ENCODE peak calls at places on chromosomes 13 and 19, in eight cellular contexts. One of them, this sample, is unnamed.

GRCh38 chr19:3210347-3211017 is 14.0 kb upstream of the CELF5 start:
- DNase-seq in OCI-LY7: peak
- DNase-seq in lower leg skin: peak
- DNase-seq in HFF-Myc: peak
- DNase-seq in tibial nerve: no peak
- DNase-seq in activated B cell treated with CpG ODN at 0.5 μM for 24 hours: peak
- DNase-seq in PC-3: peak
- DNase-seq in cardiac fibroblast: peak
- DNase-seq in this sample: peak

GRCh38 chr19:29216021-29216420 is 3.1 kb upstream of the UQCRFS1 start:
- DNase-seq in tibial nerve: no peak
- DNase-seq in HFF-Myc: no peak
- DNase-seq in cardiac fibroblast: no peak
- DNase-seq in PC-3: no peak
- DNase-seq in activated B cell treated with CpG ODN at 0.5 μM for 24 hours: no peak
- DNase-seq in lower leg skin: no peak
- DNase-seq in OCI-LY7: no peak
- DNase-seq in this sample: no peak

GRCh38 chr19:47156861-47157454 is 26.3 kb downstream of the SAE1 start:
- DNase-seq in lower leg skin: no peak
- DNase-seq in tibial nerve: no peak
- DNase-seq in PC-3: no peak
- DNase-seq in OCI-LY7: no peak
- DNase-seq in HFF-Myc: no peak
- DNase-seq in activated B cell treated with CpG ODN at 0.5 μM for 24 hours: no peak
- DNase-seq in cardiac fibroblast: no peak
- DNase-seq in this sample: no peak

GRCh38 chr19:58558623-58559274 is 338 bp upstream of the UBE2M start:
- DNase-seq in PC-3: peak
- DNase-seq in lower leg skin: peak
- DNase-seq in activated B cell treated with CpG ODN at 0.5 μM for 24 hours: peak
- DNase-seq in tibial nerve: peak
- DNase-seq in cardiac fibroblast: peak
- DNase-seq in HFF-Myc: peak
- DNase-seq in OCI-LY7: peak
- DNase-seq in this sample: peak

GRCh38 chr19:18470153-18470552 is 32.2 kb upstream of the ISYNA1 start:
- DNase-seq in tibial nerve: no peak
- DNase-seq in lower leg skin: no peak
- DNase-seq in HFF-Myc: no peak
- DNase-seq in OCI-LY7: peak
- DNase-seq in cardiac fibroblast: no peak
- DNase-seq in activated B cell treated with CpG ODN at 0.5 μM for 24 hours: no peak
- DNase-seq in PC-3: no peak
- DNase-seq in this sample: no peak

GRCh38 chr13:105410602-105411001 is 1124.9 kb downstream of the EFNB2 start:
- DNase-seq in activated B cell treated with CpG ODN at 0.5 μM for 24 hours: no peak
- DNase-seq in PC-3: peak
- DNase-seq in cardiac fibroblast: peak
- DNase-seq in HFF-Myc: peak
- DNase-seq in OCI-LY7: no peak
- DNase-seq in lower leg skin: peak
- DNase-seq in tibial nerve: peak
- DNase-seq in this sample: peak

GRCh38 chr13:21365574-21365973 is 93.5 kb downstream of the ZDHHC20 start:
- DNase-seq in activated B cell treated with CpG ODN at 0.5 μM for 24 hours: no peak
- DNase-seq in lower leg skin: no peak
- DNase-seq in tibial nerve: no peak
- DNase-seq in PC-3: no peak
- DNase-seq in OCI-LY7: no peak
- DNase-seq in cardiac fibroblast: no peak
- DNase-seq in HFF-Myc: no peak
- DNase-seq in this sample: no peak

GRCh38 chr19:13022859-13023636 is 27.8 kb downstream of the NFIX start:
- DNase-seq in activated B cell treated with CpG ODN at 0.5 μM for 24 hours: no peak
- DNase-seq in cardiac fibroblast: peak
- DNase-seq in HFF-Myc: peak
- DNase-seq in PC-3: peak
- DNase-seq in OCI-LY7: no peak
- DNase-seq in tibial nerve: peak
- DNase-seq in lower leg skin: peak
- DNase-seq in this sample: no peak

GRCh38 chr13:47287291-47287751 is 390.5 kb upstream of the HTR2A start:
- DNase-seq in OCI-LY7: no peak
- DNase-seq in PC-3: peak
- DNase-seq in tibial nerve: no peak
- DNase-seq in lower leg skin: no peak
- DNase-seq in activated B cell treated with CpG ODN at 0.5 μM for 24 hours: no peak
- DNase-seq in HFF-Myc: no peak
- DNase-seq in cardiac fibroblast: peak
- DNase-seq in this sample: no peak

GRCh38 chr13:36067619-36068456 is 63.3 kb downstream of the DCLK1 start:
- DNase-seq in HFF-Myc: no peak
- DNase-seq in tibial nerve: no peak
- DNase-seq in OCI-LY7: no peak
- DNase-seq in lower leg skin: no peak
- DNase-seq in activated B cell treated with CpG ODN at 0.5 μM for 24 hours: no peak
- DNase-seq in PC-3: no peak
- DNase-seq in cardiac fibroblast: no peak
- DNase-seq in this sample: no peak

GRCh38 chr13:31880849-31881494 is 141.6 kb downstream of the RXFP2 start:
- DNase-seq in activated B cell treated with CpG ODN at 0.5 μM for 24 hours: no peak
- DNase-seq in cardiac fibroblast: peak
- DNase-seq in tibial nerve: no peak
- DNase-seq in lower leg skin: no peak
- DNase-seq in PC-3: no peak
- DNase-seq in HFF-Myc: no peak
- DNase-seq in OCI-LY7: no peak
- DNase-seq in this sample: no peak

GRCh38 chr13:31885994-31886393 is 145.6 kb upstream of the FRY start:
- DNase-seq in cardiac fibroblast: peak
- DNase-seq in HFF-Myc: no peak
- DNase-seq in lower leg skin: no peak
- DNase-seq in tibial nerve: no peak
- DNase-seq in OCI-LY7: no peak
- DNase-seq in activated B cell treated with CpG ODN at 0.5 μM for 24 hours: no peak
- DNase-seq in PC-3: no peak
- DNase-seq in this sample: no peak

GRCh38 chr13:31884556-31884955 is 145.2 kb downstream of the RXFP2 start:
- DNase-seq in tibial nerve: no peak
- DNase-seq in cardiac fibroblast: no peak
- DNase-seq in lower leg skin: no peak
- DNase-seq in OCI-LY7: no peak
- DNase-seq in activated B cell treated with CpG ODN at 0.5 μM for 24 hours: no peak
- DNase-seq in HFF-Myc: no peak
- DNase-seq in PC-3: no peak
- DNase-seq in this sample: no peak

GRCh38 chr13:31881495-31881882 is 142.2 kb downstream of the RXFP2 start:
- DNase-seq in tibial nerve: no peak
- DNase-seq in lower leg skin: no peak
- DNase-seq in HFF-Myc: no peak
- DNase-seq in activated B cell treated with CpG ODN at 0.5 μM for 24 hours: no peak
- DNase-seq in PC-3: no peak
- DNase-seq in OCI-LY7: no peak
- DNase-seq in cardiac fibroblast: no peak
- DNase-seq in this sample: no peak

DNA sequence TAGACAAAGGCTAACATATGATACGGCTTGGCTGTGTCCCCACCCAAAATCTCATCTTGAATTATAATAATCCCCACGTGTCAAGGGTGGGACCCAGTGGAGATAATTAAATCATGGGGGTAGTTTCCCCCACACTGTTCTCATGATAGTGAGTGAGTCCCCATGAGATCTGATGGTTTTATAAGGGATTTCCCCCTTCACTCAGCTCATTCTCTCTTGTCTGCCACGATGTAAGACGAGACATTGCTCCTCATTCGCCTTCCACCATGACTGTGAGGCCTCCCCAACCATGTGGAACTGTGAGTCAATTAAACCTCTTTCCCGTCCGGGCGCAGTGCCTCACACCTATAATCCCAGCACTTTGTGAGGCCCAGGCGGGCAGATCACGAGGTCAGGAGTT is 143.5 kb downstream of the RXFP2 start:
- DNase-seq in cardiac fibroblast: no peak
- DNase-seq in lower leg skin: no peak
- DNase-seq in HFF-Myc: no peak
- DNase-seq in tibial nerve: no peak
- DNase-seq in PC-3: no peak
- DNase-seq in activated B cell treated with CpG ODN at 0.5 μM for 24 hours: no peak
- DNase-seq in OCI-LY7: no peak
- DNase-seq in this sample: no peak
- TF ChIP-seq CTCF in cardiac fibroblast: no peak
- TF ChIP-seq CTCF in lower leg skin: no peak
- TF ChIP-seq CTCF in HFF-Myc: no peak
- TF ChIP-seq CTCF in tibial nerve: no peak
- TF ChIP-seq CTCF in PC-3: no peak
- TF ChIP-seq CTCF in activated B cell treated with CpG ODN at 0.5 μM for 24 hours: no peak
- TF ChIP-seq CTCF in OCI-LY7: no peak
- TF ChIP-seq CTCF in this sample: no peak

GRCh38 chr13:67224148-67224846 is 5.8 kb downstream of the PCDH9 start:
- DNase-seq in cardiac fibroblast: peak
- DNase-seq in lower leg skin: peak
- DNase-seq in HFF-Myc: peak
- DNase-seq in PC-3: peak
- DNase-seq in OCI-LY7: peak
- DNase-seq in tibial nerve: peak
- DNase-seq in activated B cell treated with CpG ODN at 0.5 μM for 24 hours: peak
- DNase-seq in this sample: no peak
- TF ChIP-seq CTCF in cardiac fibroblast: peak
- TF ChIP-seq CTCF in lower leg skin: peak
- TF ChIP-seq CTCF in HFF-Myc: peak
- TF ChIP-seq CTCF in PC-3: peak
- TF ChIP-seq CTCF in OCI-LY7: peak
- TF ChIP-seq CTCF in tibial nerve: peak
- TF ChIP-seq CTCF in activated B cell treated with CpG ODN at 0.5 μM for 24 hours: no peak
- TF ChIP-seq CTCF in this sample: peak

GRCh38 chr19:16804176-16804575 is 25.0 kb upstream of the SIN3B start:
- DNase-seq in PC-3: no peak
- DNase-seq in HFF-Myc: no peak
- DNase-seq in activated B cell treated with CpG ODN at 0.5 μM for 24 hours: no peak
- DNase-seq in cardiac fibroblast: no peak
- DNase-seq in lower leg skin: no peak
- DNase-seq in tibial nerve: no peak
- DNase-seq in OCI-LY7: no peak
- DNase-seq in this sample: no peak

GRCh38 chr19:16795731-16796130 is 33.5 kb upstream of the SIN3B start:
- DNase-seq in HFF-Myc: no peak
- DNase-seq in cardiac fibroblast: no peak
- DNase-seq in OCI-LY7: peak
- DNase-seq in activated B cell treated with CpG ODN at 0.5 μM for 24 hours: no peak
- DNase-seq in PC-3: no peak
- DNase-seq in lower leg skin: no peak
- DNase-seq in tibial nerve: no peak
- DNase-seq in this sample: no peak

GRCh38 chr19:16797876-16798275 is 31.3 kb upstream of the SIN3B start:
- DNase-seq in activated B cell treated with CpG ODN at 0.5 μM for 24 hours: no peak
- DNase-seq in tibial nerve: no peak
- DNase-seq in PC-3: no peak
- DNase-seq in lower leg skin: no peak
- DNase-seq in cardiac fibroblast: no peak
- DNase-seq in HFF-Myc: no peak
- DNase-seq in OCI-LY7: no peak
- DNase-seq in this sample: no peak

GRCh38 chr19:16799740-16800139 is 29.5 kb upstream of the SIN3B start:
- DNase-seq in HFF-Myc: no peak
- DNase-seq in PC-3: no peak
- DNase-seq in cardiac fibroblast: no peak
- DNase-seq in tibial nerve: no peak
- DNase-seq in OCI-LY7: no peak
- DNase-seq in activated B cell treated with CpG ODN at 0.5 μM for 24 hours: no peak
- DNase-seq in lower leg skin: no peak
- DNase-seq in this sample: no peak

DNA sequence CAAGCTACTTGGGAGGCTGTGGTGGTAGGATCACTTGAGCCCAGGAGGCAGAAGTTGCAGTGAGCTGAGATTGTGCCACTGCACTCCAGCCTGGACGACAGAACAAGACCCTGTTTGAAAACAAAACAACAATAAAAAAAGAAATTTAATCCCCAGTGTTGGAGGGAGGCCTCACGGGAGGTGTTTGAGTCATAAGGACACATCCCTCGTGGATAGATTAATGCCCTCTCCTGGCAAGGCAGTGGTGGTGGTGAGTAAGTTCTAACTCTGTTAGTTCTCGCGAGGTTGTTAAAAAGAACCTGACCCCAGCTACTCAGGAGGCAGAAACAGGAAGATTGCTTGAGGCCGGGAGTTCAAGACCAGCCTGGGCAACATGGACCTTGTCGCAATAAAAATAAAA is 27.6 kb upstream of the SIN3B start:
- DNase-seq in activated B cell treated with CpG ODN at 0.5 μM for 24 hours: no peak
- DNase-seq in lower leg skin: no peak
- DNase-seq in HFF-Myc: no peak
- DNase-seq in tibial nerve: no peak
- DNase-seq in PC-3: peak
- DNase-seq in cardiac fibroblast: peak
- DNase-seq in OCI-LY7: peak
- DNase-seq in this sample: no peak
- TF ChIP-seq CTCF in activated B cell treated with CpG ODN at 0.5 μM for 24 hours: no peak
- TF ChIP-seq CTCF in lower leg skin: no peak
- TF ChIP-seq CTCF in HFF-Myc: no peak
- TF ChIP-seq CTCF in tibial nerve: no peak
- TF ChIP-seq CTCF in PC-3: peak
- TF ChIP-seq CTCF in cardiac fibroblast: peak
- TF ChIP-seq CTCF in OCI-LY7: no peak
- TF ChIP-seq CTCF in this sample: no peak

GRCh38 chr19:10271543-10272086 is 695 bp downstream of the ICAM1 start:
- DNase-seq in lower leg skin: no peak
- DNase-seq in PC-3: no peak
- DNase-seq in activated B cell treated with CpG ODN at 0.5 μM for 24 hours: peak
- DNase-seq in HFF-Myc: no peak
- DNase-seq in tibial nerve: no peak
- DNase-seq in cardiac fibroblast: peak
- DNase-seq in OCI-LY7: peak
- DNase-seq in this sample: no peak

GRCh38 chr19:10269333-10270179 is 1.4 kb upstream of the ICAM1 start:
- DNase-seq in lower leg skin: peak
- DNase-seq in tibial nerve: peak
- DNase-seq in activated B cell treated with CpG ODN at 0.5 μM for 24 hours: peak
- DNase-seq in PC-3: peak
- DNase-seq in OCI-LY7: peak
- DNase-seq in cardiac fibroblast: peak
- DNase-seq in HFF-Myc: no peak
- DNase-seq in this sample: peak

GRCh38 chr19:10270180-10270615 is 722 bp upstream of the ICAM1 start:
- DNase-seq in lower leg skin: peak
- DNase-seq in activated B cell treated with CpG ODN at 0.5 μM for 24 hours: peak
- DNase-seq in OCI-LY7: no peak
- DNase-seq in PC-3: no peak
- DNase-seq in cardiac fibroblast: peak
- DNase-seq in tibial nerve: peak
- DNase-seq in HFF-Myc: no peak
- DNase-seq in this sample: no peak

GRCh38 chr19:10268077-10268476 is 2.8 kb upstream of the ICAM1 start:
- DNase-seq in lower leg skin: no peak
- DNase-seq in HFF-Myc: no peak
- DNase-seq in cardiac fibroblast: no peak
- DNase-seq in OCI-LY7: no peak
- DNase-seq in activated B cell treated with CpG ODN at 0.5 μM for 24 hours: no peak
- DNase-seq in tibial nerve: no peak
- DNase-seq in PC-3: no peak
- DNase-seq in this sample: no peak

GRCh38 chr19:10270616-10271394 is at the start of gene ICAM1:
- DNase-seq in OCI-LY7: peak
- DNase-seq in tibial nerve: peak
- DNase-seq in cardiac fibroblast: peak
- DNase-seq in PC-3: peak
- DNase-seq in HFF-Myc: no peak
- DNase-seq in lower leg skin: peak
- DNase-seq in activated B cell treated with CpG ODN at 0.5 μM for 24 hours: peak
- DNase-seq in this sample: no peak
- TF ChIP-seq CTCF in OCI-LY7: peak
- TF ChIP-seq CTCF in tibial nerve: no peak
- TF ChIP-seq CTCF in cardiac fibroblast: no peak
- TF ChIP-seq CTCF in PC-3: no peak
- TF ChIP-seq CTCF in HFF-Myc: no peak
- TF ChIP-seq CTCF in lower leg skin: no peak
- TF ChIP-seq CTCF in activated B cell treated with CpG ODN at 0.5 μM for 24 hours: no peak
- TF ChIP-seq CTCF in this sample: no peak

This sample was measured in progenitor cell of endocrine pancreas.